ENCODE peak calls at places on chromosomes 6 and 20, in six cellular contexts. Z is HCT116, U is stomach, W is prostate gland, I is endothelial cell of umbilical vein, Q is transverse colon. V is an unnamed sample.

GRCh38 chr6:166655713-166656265 is 28.7 kb upstream of the RPS6KA2 start:
- DNase-seq in Z (no peak), U (no peak), W (no peak), I (no peak), Q (no peak), V (no peak)

GRCh38 chr6:74458536-74458935 is 747.3 kb downstream of the COL12A1 start:
- DNase-seq in Z (no peak), U (no peak), W (no peak), I (no peak), Q (no peak), V (no peak)

GRCh38 chr6:141209890-141210289 is 922.8 kb upstream of the GJE1 start:
- DNase-seq in Z (no peak), U (no peak), W (no peak), I (no peak), Q (no peak), V (no peak)

GRCh38 chr6:104705095-104705707 is 154.5 kb downstream of the HACE1 start:
- DNase-seq in Z (no peak), U (no peak), W (no peak), I (peak; percentile 88), Q (peak; percentile 14), V (peak; percentile 64)

GRCh38 chr20:16719421-16719820 is 10.4 kb upstream of the SNRPB2 start:
- DNase-seq in Z (no peak), U (no peak), W (no peak), I (no peak), Q (no peak), V (no peak)

GRCh38 chr20:18504479-18505060 is 3.2 kb upstream of the SEC23B start:
- DNase-seq in Z (no peak), U (no peak), W (peak; percentile 44), I (peak; percentile 31), Q (peak; percentile 9), V (no peak)

GRCh38 chr6:149405823-149406765 is 6.0 kb downstream of the SUMO4 start:
- DNase-seq in Z (no peak), U (no peak), W (no peak), I (no peak), Q (no peak), V (peak; percentile 32)

GRCh38 chr6:37456816-37457560 is 24.0 kb downstream of the CMTR1 start:
- DNase-seq in Z (no peak), U (no peak), W (no peak), I (no peak), Q (no peak), V (no peak)

GRCh38 chr6:6317825-6318733 is 2.4 kb downstream of the F13A1 start:
- DNase-seq in Z (no peak), U (no peak), W (no peak), I (no peak), Q (no peak), V (no peak)

GRCh38 chr6:157312733-157313132 is 10.6 kb downstream of the TMEM242 start:
- DNase-seq in Z (no peak), U (no peak), W (no peak), I (peak; percentile 42), Q (no peak), V (no peak)

GRCh38 chr6:131199568-131200272 is 64.5 kb downstream of the AKAP7 start:
- DNase-seq in Z (peak; percentile 12), U (peak; percentile 34), W (no peak), I (peak; percentile 43), Q (peak; percentile 43), V (no peak)

GRCh38 chr6:145155873-145156782 is 579.2 kb downstream of the EPM2A start:
- DNase-seq in Z (no peak), U (no peak), W (no peak), I (no peak), Q (no peak), V (no peak)

GRCh38 chr6:154792761-154793160 is 59.5 kb downstream of the SCAF8 start:
- DNase-seq in Z (no peak), U (no peak), W (no peak), I (no peak), Q (no peak), V (no peak)

GRCh38 chr6:170344631-170345576 is 38.3 kb downstream of the FAM120B start:
- DNase-seq in Z (peak; percentile 54), U (no peak), W (no peak), I (peak; percentile 97), Q (no peak), V (peak; percentile 8)

GRCh38 chr20:31617432-31618104 is 12.5 kb downstream of the ID1 start:
- DNase-seq in Z (no peak), U (no peak), W (no peak), I (no peak), Q (no peak), V (no peak)

GRCh38 chr20:31578448-31579138 is 26.5 kb upstream of the ID1 start:
- DNase-seq in Z (no peak), U (no peak), W (no peak), I (no peak), Q (no peak), V (no peak)

GRCh38 chr20:43821795-43822194 is 92.9 kb upstream of the TOX2 start:
- DNase-seq in Z (no peak), U (no peak), W (peak; percentile 1), I (no peak), Q (no peak), V (no peak)

GRCh38 chr6:25165181-25165580 is 114.0 kb upstream of the CARMIL1 start:
- DNase-seq in Z (no peak), U (no peak), W (no peak), I (no peak), Q (no peak), V (no peak)

GRCh38 chr6:130900913-130901312 is 73.7 kb downstream of the SMLR1 start:
- DNase-seq in Z (peak; percentile 21), U (no peak), W (no peak), I (no peak), Q (peak; percentile 14), V (no peak)

GRCh38 chr20:39849664-39850063 is 839.4 kb downstream of the MAFB start:
- DNase-seq in Z (no peak), U (peak; percentile 28), W (peak; percentile 68), I (peak; percentile 77), Q (peak; percentile 30), V (no peak)

GRCh38 chr6:127641905-127642304 is 64.9 kb downstream of the C6orf58 start:
- DNase-seq in Z (peak; percentile 24), U (no peak), W (no peak), I (peak; percentile 41), Q (no peak), V (no peak)

GRCh38 chr6:2639876-2640275 is 110.8 kb downstream of the MYLK4 start:
- DNase-seq in Z (no peak), U (no peak), W (no peak), I (no peak), Q (no peak), V (no peak)

GRCh38 chr6:109453594-109454482 is 1.7 kb downstream of the MICAL1 start:
- DNase-seq in Z (no peak), U (no peak), W (no peak), I (no peak), Q (no peak), V (no peak)

GRCh38 chr6:32109114-32109764 is at the start of gene TNXB:
- DNase-seq in Z (no peak), U (no peak), W (no peak), I (no peak), Q (peak; percentile 35), V (no peak)
- TF ChIP-seq POLR2AphosphoS5 in Z (peak; percentile 13), U (peak; percentile 45), W (no peak), I (peak; percentile 9), Q (peak; percentile 58), V (no peak)

GRCh38 chr20:62653951-62654685 is 11.8 kb downstream of the SLCO4A1 start:
- DNase-seq in Z (no peak), U (no peak), W (no peak), I (no peak), Q (no peak), V (no peak)

GRCh38 chr20:62651285-62652021 is 9.2 kb downstream of the SLCO4A1 start:
- DNase-seq in Z (no peak), U (peak; percentile 88), W (peak; percentile 42), I (no peak), Q (peak; percentile 88), V (peak; percentile 85)

GRCh38 chr20:62653373-62653772 is 11.1 kb downstream of the SLCO4A1 start:
- DNase-seq in Z (no peak), U (no peak), W (no peak), I (no peak), Q (no peak), V (no peak)

GRCh38 chr20:62652051-62652893 is 10.0 kb downstream of the SLCO4A1 start:
- DNase-seq in Z (peak; percentile 33), U (peak; percentile 93), W (peak; percentile 85), I (peak; percentile 96), Q (peak; percentile 94), V (no peak)

GRCh38 chr20:62652894-62653305 is 10.6 kb downstream of the SLCO4A1 start:
- DNase-seq in Z (no peak), U (no peak), W (no peak), I (no peak), Q (no peak), V (no peak)
- H3K36me3 ChIP-seq in Z (peaks cover 29% of the 10 kb centered on the region), U (no peaks in the 10 kb centered on the region), W (no peaks in the 10 kb centered on the region), I (no peaks in the 10 kb centered on the region), Q (no peaks in the 10 kb centered on the region), V (peaks cover 3% of the 10 kb centered on the region)

GRCh38 chr6:125104425-125104824 is 49.1 kb upstream of the TPD52L1 start:
- DNase-seq in Z (no peak), U (no peak), W (peak; percentile 12), I (peak; percentile 22), Q (no peak), V (peak; percentile 34)
- TF ChIP-seq POLR2AphosphoS5 in Z (no peak), U (no peak), W (no peak), I (no peak), Q (no peak), V (no peak)

GRCh38 chr6:20486641-20487040 is 47.6 kb upstream of the CDKAL1 start:
- DNase-seq in Z (no peak), U (no peak), W (no peak), I (no peak), Q (no peak), V (no peak)
- H3K36me3 ChIP-seq in Z (peaks cover 51% of the 10 kb centered on the region), U (peaks cover 6% of the 10 kb centered on the region), W (peaks cover 6% of the 10 kb centered on the region), I (peaks cover 14% of the 10 kb centered on the region), Q (peaks cover 10% of the 10 kb centered on the region), V (peaks cover 92% of the 10 kb centered on the region)

GRCh38 chr20:56831795-56832194 is 202.7 kb downstream of the TFAP2C start:
- DNase-seq in Z (no peak), U (no peak), W (no peak), I (no peak), Q (no peak), V (no peak)
- TF ChIP-seq POLR2AphosphoS5 in Z (no peak), U (no peak), W (no peak), I (no peak), Q (no peak), V (no peak)

DNA sequence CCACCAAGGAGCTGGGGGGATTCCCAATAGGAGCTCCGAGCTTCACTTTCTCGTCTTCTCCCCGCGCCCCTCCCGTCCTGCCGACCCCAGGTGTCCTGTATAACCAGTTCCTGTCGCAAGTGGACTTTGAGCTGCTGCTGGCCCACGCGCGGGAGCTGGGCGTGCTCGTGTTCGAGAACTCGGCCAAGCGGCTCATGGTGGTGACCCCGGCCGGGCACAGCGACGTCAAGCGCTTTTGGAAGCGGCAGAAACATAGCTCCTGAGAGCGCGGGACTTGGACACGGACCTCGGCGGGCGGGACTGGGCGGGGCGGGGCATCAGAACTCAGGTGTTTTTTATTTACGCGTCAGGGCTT is 340 bp upstream of the VARS2 start:
- DNase-seq in Z (no peak), U (no peak), W (no peak), I (no peak), Q (no peak), V (no peak)
- H3K36me3 ChIP-seq in Z (peaks cover 18% of the 10 kb centered on the region), U (peaks cover 25% of the 10 kb centered on the region), W (no peaks in the 10 kb centered on the region), I (peaks cover 7% of the 10 kb centered on the region), Q (no peaks in the 10 kb centered on the region), V (peaks cover 21% of the 10 kb centered on the region)

GRCh38 chr20:60952861-60953260 is 299.2 kb upstream of the CDH4 start:
- DNase-seq in Z (no peak), U (no peak), W (no peak), I (no peak), Q (no peak), V (no peak)
- TF ChIP-seq POLR2AphosphoS5 in Z (no peak), U (no peak), W (no peak), I (no peak), Q (no peak), V (no peak)

V was measured in SK-N-MC.